ENCODE peak calls at places on chromosomes 13 and 19, in six cellular contexts. W is Peyer's patch; A is HuH-7; P is stromal cell of bone marrow; K is OCI-LY7; U is stimulated activated CD8-positive, alpha-beta memory T cell treated with anti-CD3 and anti-CD28 coated beads, Interleukin-2, amount 100 ng/mL, for 48 hours. S is an unnamed sample.
A peak's percentile ranks its signal among the peaks of the same experiment; 100 is the strongest.

GRCh38 chr13:53201454-53202225 is 173.0 kb downstream of the OLFM4 start:
- DNase-seq in P (no peak), A (no peak), U (no peak), K (no peak), W (peak; percentile 42), S (peak; percentile 77)

GRCh38 chr13:26132756-26133155 is 80.9 kb upstream of the SHISA2 start:
- DNase-seq in A (no peak), U (no peak), P (peak; percentile 19), W (no peak), K (no peak), S (peak; percentile 50)

GRCh38 chr19:51600940-51601575 is 29.1 kb downstream of the SIGLEC5 start:
- DNase-seq in U (no peak), P (no peak), K (no peak), W (peak; percentile 74), A (no peak), S (no peak)

GRCh38 chr13:21944610-21945009 is 273.7 kb downstream of the FGF9 start:
- DNase-seq in W (no peak), K (no peak), A (no peak), P (no peak), U (no peak), S (no peak)

GRCh38 chr19:604355-604754 is 14.7 kb downstream of the HCN2 start:
- DNase-seq in W (no peak), A (no peak), K (peak; percentile 89), U (peak; percentile 61), P (no peak), S (peak; percentile 68)

GRCh38 chr13:113145496-113145895 is 13.0 kb upstream of the PROZ start:
- DNase-seq in K (no peak), W (no peak), P (no peak), U (peak; percentile 42), A (no peak), S (no peak)

GRCh38 chr13:89541091-89542030 is 1806.1 kb upstream of the MIR17HG start:
- DNase-seq in W (no peak), A (no peak), K (no peak), P (no peak), U (no peak), S (no peak)

GRCh38 chr13:21078501-21078900 is 17.1 kb upstream of the LATS2 start:
- DNase-seq in A (no peak), P (no peak), W (no peak), K (no peak), U (no peak), S (no peak)

GRCh38 chr13:43127827-43128226 is 104.4 kb downstream of the DNAJC15 start:
- DNase-seq in U (no peak), A (no peak), W (no peak), K (peak; percentile 7), P (no peak), S (no peak)

GRCh38 chr19:14516048-14516534 is 2.1 kb downstream of the DNAJB1 start:
- DNase-seq in U (no peak), K (no peak), W (peak; percentile 71), A (no peak), P (no peak), S (no peak)

GRCh38 chr13:111027481-111028439 is 87.3 kb upstream of the ARHGEF7 start:
- DNase-seq in P (peak; percentile 52), K (no peak), U (no peak), W (no peak), A (no peak), S (no peak)

GRCh38 chr19:14400913-14401312 is 18.2 kb downstream of the DDX39A start:
- DNase-seq in K (no peak), P (no peak), A (no peak), U (no peak), W (no peak), S (no peak)

GRCh38 chr13:43424386-43424785 is 362.4 kb downstream of the ENOX1 start:
- DNase-seq in P (no peak), W (no peak), U (no peak), A (no peak), K (no peak), S (no peak)

GRCh38 chr19:6724631-6725185 is 4.3 kb upstream of the C3 start:
- DNase-seq in U (no peak), K (no peak), P (no peak), W (no peak), A (no peak), S (no peak)

GRCh38 chr13:34611678-34612077 is 330.4 kb upstream of the NBEA start:
- DNase-seq in P (no peak), U (no peak), A (no peak), W (no peak), K (no peak), S (no peak)

GRCh38 chr13:108609353-108609752 is 20.1 kb upstream of the MYO16 start:
- DNase-seq in P (peak; percentile 4), W (no peak), A (peak; percentile 5), K (no peak), U (no peak), S (peak; percentile 57)

GRCh38 chr13:76641056-76641455 is 245.1 kb downstream of the KCTD12 start:
- DNase-seq in W (no peak), U (no peak), P (no peak), K (no peak), A (no peak), S (peak; percentile 94)

GRCh38 chr19:44907613-44908012 is 2.0 kb downstream of the APOE start:
- DNase-seq in W (no peak), K (no peak), A (no peak), P (no peak), U (no peak), S (no peak)

GRCh38 chr13:33727356-33728083 is 90.4 kb upstream of the RFC3 start:
- DNase-seq in K (peak; percentile 44), U (no peak), A (no peak), P (no peak), W (no peak), S (no peak)